ENCODE peak calls at places on chromosomes 6 and 20, in six cellular contexts. One of them, this sample, is unnamed.

GRCh38 chr20:18524646-18525045 is 16.9 kb downstream of the SEC23B start:
- DNase-seq in mesendoderm: no peak
- DNase-seq in IMR-90: peak; percentile 68
- DNase-seq in mesenchymal stem cell: peak; percentile 30
- DNase-seq in neuronal stem cell: no peak
- DNase-seq in H9: no peak
- DNase-seq in this sample: no peak

GRCh38 chr20:61295249-61295648 is 43.2 kb downstream of the CDH4 start:
- DNase-seq in neuronal stem cell: no peak
- DNase-seq in mesendoderm: no peak
- DNase-seq in H9: no peak
- DNase-seq in mesenchymal stem cell: no peak
- DNase-seq in IMR-90: peak; percentile 34
- DNase-seq in this sample: no peak

GRCh38 chr20:6994452-6994851 is 227.0 kb downstream of the BMP2 start:
- DNase-seq in H9: no peak
- DNase-seq in mesenchymal stem cell: peak; percentile 13
- DNase-seq in mesendoderm: no peak
- DNase-seq in IMR-90: no peak
- DNase-seq in neuronal stem cell: no peak
- DNase-seq in this sample: no peak

GRCh38 chr6:55953384-55953783 is 78.0 kb upstream of the BMP5 start:
- DNase-seq in neuronal stem cell: no peak
- DNase-seq in mesendoderm: no peak
- DNase-seq in mesenchymal stem cell: peak; percentile 31
- DNase-seq in IMR-90: peak; percentile 74
- DNase-seq in H9: no peak
- DNase-seq in this sample: no peak

GRCh38 chr6:134173007-134173690 is 120.7 kb upstream of the SLC2A12 start:
- DNase-seq in neuronal stem cell: no peak
- DNase-seq in H9: no peak
- DNase-seq in IMR-90: peak; percentile 12
- DNase-seq in mesendoderm: no peak
- DNase-seq in mesenchymal stem cell: no peak
- DNase-seq in this sample: no peak

GRCh38 chr20:21202284-21202683 is 76.4 kb downstream of the KIZ start:
- DNase-seq in H9: no peak
- DNase-seq in IMR-90: peak; percentile 43
- DNase-seq in neuronal stem cell: no peak
- DNase-seq in mesenchymal stem cell: no peak
- DNase-seq in mesendoderm: no peak
- DNase-seq in this sample: peak; percentile 10

GRCh38 chr20:62592506-62593177 is 49.7 kb upstream of the SLCO4A1 start:
- DNase-seq in H9: no peak
- DNase-seq in mesendoderm: peak; percentile 8
- DNase-seq in mesenchymal stem cell: no peak
- DNase-seq in IMR-90: no peak
- DNase-seq in neuronal stem cell: no peak
- DNase-seq in this sample: no peak

GRCh38 chr6:111837641-111838500 is 35.4 kb downstream of the FYN start:
- DNase-seq in neuronal stem cell: no peak
- DNase-seq in mesendoderm: no peak
- DNase-seq in mesenchymal stem cell: no peak
- DNase-seq in IMR-90: no peak
- DNase-seq in H9: no peak
- DNase-seq in this sample: no peak

DNA sequence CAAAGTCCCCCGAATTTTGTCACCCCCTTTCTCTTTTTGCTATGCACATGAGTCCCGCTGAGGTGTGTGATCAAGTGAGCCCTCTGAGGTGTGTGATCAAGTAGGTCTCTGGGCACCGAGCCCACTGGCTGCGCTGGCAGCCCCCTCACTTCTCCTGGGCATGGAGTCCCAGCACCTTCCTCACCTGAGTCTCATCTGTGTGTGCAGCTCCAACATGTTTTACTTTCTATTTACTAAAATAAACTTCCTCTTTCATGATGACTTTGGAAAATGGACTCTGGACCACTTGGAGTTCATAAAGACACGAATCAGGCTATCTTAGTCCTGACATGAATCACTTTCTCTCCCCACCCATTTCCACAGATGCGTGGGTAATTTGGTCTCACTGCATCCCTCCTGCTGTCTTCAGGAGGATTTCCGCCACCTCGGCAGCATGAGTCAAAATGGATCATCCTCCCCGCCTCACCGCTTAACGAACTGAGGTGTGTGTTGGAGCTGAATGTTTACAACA is 39.8 kb downstream of the PRDM1 start:
- DNase-seq in mesendoderm: no peak
- DNase-seq in H9: no peak
- DNase-seq in neuronal stem cell: no peak
- DNase-seq in mesenchymal stem cell: no peak
- DNase-seq in IMR-90: no peak
- DNase-seq in this sample: no peak
- H3K4me2 ChIP-seq in mesendoderm: no peak overlapping the region
- H3K4me2 ChIP-seq in H9: no peak overlapping the region
- H3K4me2 ChIP-seq in neuronal stem cell: no peak overlapping the region
- H3K4me2 ChIP-seq in mesenchymal stem cell: no peak overlapping the region
- H3K4me2 ChIP-seq in IMR-90: no peak overlapping the region
- H3K4me2 ChIP-seq in this sample: no peak overlapping the region

GRCh38 chr20:33132858-33133615 is 34.9 kb upstream of the BPIFA2 start:
- DNase-seq in IMR-90: no peak
- DNase-seq in mesenchymal stem cell: no peak
- DNase-seq in mesendoderm: peak; percentile 10
- DNase-seq in neuronal stem cell: peak; percentile 15
- DNase-seq in H9: no peak
- DNase-seq in this sample: no peak
- H2AK5ac ChIP-seq in IMR-90: no peak overlapping the region
- H2AK5ac ChIP-seq in mesenchymal stem cell: no peak overlapping the region
- H2AK5ac ChIP-seq in mesendoderm: no peak overlapping the region
- H2AK5ac ChIP-seq in neuronal stem cell: no peak overlapping the region
- H2AK5ac ChIP-seq in H9: no peak overlapping the region
- H2AK5ac ChIP-seq in this sample: no peak overlapping the region

GRCh38 chr6:137423444-137424168 is 70.6 kb downstream of the OLIG3 start:
- DNase-seq in IMR-90: no peak
- DNase-seq in H9: peak; percentile 91
- DNase-seq in mesendoderm: peak; percentile 20
- DNase-seq in mesenchymal stem cell: no peak
- DNase-seq in neuronal stem cell: no peak
- DNase-seq in this sample: no peak
- H3K4me1 ChIP-seq in IMR-90: no peaks in the 10 kb centered on the region
- H3K4me1 ChIP-seq in H9: peaks cover 6% of the 10 kb centered on the region
- H3K4me1 ChIP-seq in mesendoderm: no peaks in the 10 kb centered on the region
- H3K4me1 ChIP-seq in mesenchymal stem cell: no peaks in the 10 kb centered on the region
- H3K4me1 ChIP-seq in neuronal stem cell: peaks cover 2% of the 10 kb centered on the region
- H3K4me1 ChIP-seq in this sample: no peaks in the 10 kb centered on the region

GRCh38 chr20:41701596-41702350 is 83.6 kb upstream of the CHD6 start:
- DNase-seq in H9: peak; percentile 49
- DNase-seq in mesenchymal stem cell: no peak
- DNase-seq in mesendoderm: peak; percentile 25
- DNase-seq in IMR-90: no peak
- DNase-seq in neuronal stem cell: no peak
- DNase-seq in this sample: no peak
- H3K4me2 ChIP-seq in H9: no peak overlapping the region
- H3K4me2 ChIP-seq in mesenchymal stem cell: no peak overlapping the region
- H3K4me2 ChIP-seq in mesendoderm: no peak overlapping the region
- H3K4me2 ChIP-seq in IMR-90: no peak overlapping the region
- H3K4me2 ChIP-seq in neuronal stem cell: no peak overlapping the region
- H3K4me2 ChIP-seq in this sample: no peak overlapping the region

GRCh38 chr6:110356778-110357177 is 1.4 kb downstream of the METTL24 start:
- DNase-seq in neuronal stem cell: no peak
- DNase-seq in IMR-90: no peak
- DNase-seq in mesenchymal stem cell: no peak
- DNase-seq in mesendoderm: peak; percentile 36
- DNase-seq in H9: peak; percentile 39
- DNase-seq in this sample: no peak
- H2AK5ac ChIP-seq in neuronal stem cell: no peak overlapping the region
- H2AK5ac ChIP-seq in IMR-90: no peak overlapping the region
- H2AK5ac ChIP-seq in mesenchymal stem cell: no peak overlapping the region
- H2AK5ac ChIP-seq in mesendoderm: no peak overlapping the region
- H2AK5ac ChIP-seq in H9: no peak overlapping the region
- H2AK5ac ChIP-seq in this sample: peak overlapping the region; percentile 87

DNA sequence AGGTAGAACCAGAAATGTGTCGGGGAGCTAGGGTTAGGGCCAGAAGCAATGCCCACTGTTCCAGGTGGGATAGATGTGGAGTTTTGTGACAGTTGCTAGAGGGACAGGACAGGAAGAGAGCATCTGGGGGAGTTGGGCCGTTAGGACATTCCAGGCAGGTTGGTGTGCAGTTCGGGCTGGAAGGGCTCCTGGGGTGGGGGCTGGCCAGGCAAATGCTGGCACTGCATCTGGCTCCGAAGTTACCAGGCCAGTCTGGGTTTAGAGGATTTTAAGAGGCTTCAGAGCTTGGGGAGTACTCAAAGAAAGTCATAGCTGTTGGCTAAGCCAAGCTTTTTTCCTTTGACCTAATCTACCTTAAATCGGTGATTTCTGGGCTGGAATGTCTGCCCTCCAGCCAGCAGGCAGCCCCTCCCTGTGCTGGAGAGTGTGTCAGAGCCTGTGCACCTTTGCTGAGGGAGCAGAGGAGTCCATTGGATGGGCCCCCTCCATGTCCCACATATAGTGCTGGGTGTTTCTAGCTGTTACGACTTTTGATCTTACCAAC is 20.8 kb downstream of the PLCG1 start:
- DNase-seq in neuronal stem cell: no peak
- DNase-seq in mesendoderm: no peak
- DNase-seq in mesenchymal stem cell: no peak
- DNase-seq in IMR-90: no peak
- DNase-seq in H9: no peak
- DNase-seq in this sample: peak; percentile 78
- H3K4me1 ChIP-seq in neuronal stem cell: peaks cover 6% of the 10 kb centered on the region
- H3K4me1 ChIP-seq in mesendoderm: peaks cover 3% of the 10 kb centered on the region
- H3K4me1 ChIP-seq in mesenchymal stem cell: peaks cover 14% of the 10 kb centered on the region
- H3K4me1 ChIP-seq in IMR-90: peaks cover 3% of the 10 kb centered on the region
- H3K4me1 ChIP-seq in H9: peaks cover 2% of the 10 kb centered on the region
- H3K4me1 ChIP-seq in this sample: peaks cover 48% of the 10 kb centered on the region

GRCh38 chr6:125948455-125948854 is 8.1 kb upstream of the HINT3 start:
- DNase-seq in neuronal stem cell: no peak
- DNase-seq in H9: no peak
- DNase-seq in mesenchymal stem cell: no peak
- DNase-seq in IMR-90: no peak
- DNase-seq in mesendoderm: no peak
- DNase-seq in this sample: no peak
- H3K4me2 ChIP-seq in neuronal stem cell: no peak overlapping the region
- H3K4me2 ChIP-seq in H9: no peak overlapping the region
- H3K4me2 ChIP-seq in mesenchymal stem cell: no peak overlapping the region
- H3K4me2 ChIP-seq in IMR-90: no peak overlapping the region
- H3K4me2 ChIP-seq in mesendoderm: no peak overlapping the region
- H3K4me2 ChIP-seq in this sample: no peak overlapping the region

DNA sequence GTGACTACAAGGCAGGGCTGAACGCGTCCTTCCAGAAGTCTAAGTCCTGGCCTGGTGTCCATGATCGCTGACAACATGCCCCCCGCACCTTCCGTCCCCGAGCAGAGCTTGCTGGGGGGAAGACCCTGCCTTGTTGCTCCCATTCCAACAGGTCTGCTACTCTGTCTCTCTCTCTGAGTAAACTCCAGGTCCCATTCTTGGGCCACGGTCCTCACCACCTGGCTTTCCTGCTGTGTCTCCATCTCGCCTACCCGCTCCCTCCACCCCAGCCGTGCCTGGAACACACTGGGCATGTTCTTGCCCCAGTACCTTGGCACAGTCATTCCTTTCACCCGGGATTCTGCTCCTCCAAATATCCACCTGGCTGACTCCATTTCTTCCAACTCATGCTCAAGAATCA is 162.3 kb downstream of the BMP7 start:
- DNase-seq in mesendoderm: no peak
- DNase-seq in H9: no peak
- DNase-seq in IMR-90: no peak
- DNase-seq in neuronal stem cell: no peak
- DNase-seq in mesenchymal stem cell: no peak
- DNase-seq in this sample: no peak
- H2AK5ac ChIP-seq in mesendoderm: no peak overlapping the region
- H2AK5ac ChIP-seq in H9: no peak overlapping the region
- H2AK5ac ChIP-seq in IMR-90: no peak overlapping the region
- H2AK5ac ChIP-seq in neuronal stem cell: peak overlapping the region; percentile 65
- H2AK5ac ChIP-seq in mesenchymal stem cell: no peak overlapping the region
- H2AK5ac ChIP-seq in this sample: no peak overlapping the region

GRCh38 chr20:57693002-57693582 is 16.7 kb downstream of the PMEPA1 start:
- DNase-seq in mesendoderm: peak; percentile 92
- DNase-seq in mesenchymal stem cell: no peak
- DNase-seq in H9: peak; percentile 52
- DNase-seq in IMR-90: no peak
- DNase-seq in neuronal stem cell: no peak
- DNase-seq in this sample: peak; percentile 96
- H3K4me1 ChIP-seq in mesendoderm: peaks cover 12% of the 10 kb centered on the region
- H3K4me1 ChIP-seq in mesenchymal stem cell: peaks cover 40% of the 10 kb centered on the region
- H3K4me1 ChIP-seq in H9: no peaks in the 10 kb centered on the region
- H3K4me1 ChIP-seq in IMR-90: peaks cover 10% of the 10 kb centered on the region
- H3K4me1 ChIP-seq in neuronal stem cell: peaks cover 4% of the 10 kb centered on the region
- H3K4me1 ChIP-seq in this sample: peaks cover 71% of the 10 kb centered on the region

This sample was measured in trophoblast cell.